ENCODE peak calls at places on chromosomes 1 and 21, in eight cellular contexts. X, U, K, J, F, P, D and H are unnamed samples.

GRCh38 chr1:31723828-31724359 is 20.1 kb upstream of the COL16A1 start:
- DNase-seq in J (peak), K (no peak), X (peak), D (peak), F (peak), P (peak), U (no peak), H (no peak)

GRCh38 chr1:171179323-171180227 is 5.5 kb upstream of the FMO2 start:
- DNase-seq in D (no peak), U (no peak), J (no peak), X (no peak), F (no peak), K (no peak), P (no peak), H (peak)

GRCh38 chr21:32844076-32844475 is 72.5 kb upstream of the PAXBP1 start:
- DNase-seq in U (no peak), P (no peak), K (no peak), D (no peak), F (no peak), X (no peak), J (no peak), H (no peak)

GRCh38 chr1:87329051-87329755 is 523 bp downstream of the LMO4 start:
- DNase-seq in D (peak), F (peak), J (peak), P (peak), X (peak), U (no peak), K (peak), H (no peak)

GRCh38 chr1:9466780-9467755 is 72.2 kb upstream of the SLC25A33 start:
- DNase-seq in F (no peak), U (no peak), P (no peak), J (no peak), K (peak), X (no peak), D (no peak), H (no peak)

GRCh38 chr1:187876775-187877174 is 1048.0 kb downstream of the PLA2G4A start:
- DNase-seq in F (no peak), K (no peak), D (no peak), X (no peak), U (no peak), J (no peak), P (no peak), H (no peak)

GRCh38 chr1:147389532-147390184 is 147.2 kb downstream of the CHD1L start:
- DNase-seq in K (no peak), P (peak), J (peak), D (peak), X (no peak), U (no peak), F (peak), H (no peak)

GRCh38 chr21:37358392-37358791 is 8.2 kb upstream of the DYRK1A start:
- DNase-seq in K (no peak), F (no peak), U (no peak), X (no peak), D (no peak), J (peak), P (no peak), H (no peak)

GRCh38 chr1:52692697-52693096 is 5.5 kb downstream of the COA7 start:
- DNase-seq in U (no peak), P (no peak), D (no peak), F (no peak), X (no peak), J (no peak), K (no peak), H (no peak)

GRCh38 chr1:54167422-54168139 is 14.8 kb upstream of the CDCP2 start:
- DNase-seq in X (no peak), P (peak), F (no peak), J (no peak), K (no peak), U (no peak), D (no peak), H (no peak)

GRCh38 chr1:231693361-231694080 is 66.9 kb downstream of the DISC1 start:
- DNase-seq in X (no peak), K (no peak), J (no peak), U (no peak), D (no peak), P (no peak), F (no peak), H (no peak)

GRCh38 chr1:17017435-17017834 is 5.7 kb upstream of the ATP13A2 start:
- DNase-seq in P (no peak), U (no peak), X (no peak), D (no peak), J (no peak), F (no peak), K (peak), H (no peak)

DNA sequence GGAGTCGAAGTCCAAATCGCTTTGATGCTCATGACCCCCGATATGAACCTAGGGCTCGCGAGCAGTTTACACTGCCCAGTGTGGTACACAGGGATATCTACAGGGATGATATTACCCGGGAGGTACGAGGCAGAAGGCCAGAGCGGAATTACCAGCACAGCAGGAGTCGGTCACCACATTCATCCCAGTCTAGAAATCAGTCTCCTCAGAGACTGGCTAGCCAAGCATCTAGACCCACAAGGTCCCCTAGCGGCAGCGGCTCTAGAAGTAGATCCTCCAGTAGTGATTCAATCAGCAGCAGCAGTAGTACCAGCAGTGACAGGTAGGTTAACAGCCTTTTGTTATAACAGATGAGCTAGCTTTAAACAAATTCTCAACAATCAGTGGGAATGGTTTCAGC is 28.9 kb downstream of the SPEN start:
- DNase-seq in U (no peak), K (no peak), P (no peak), F (peak), D (no peak), J (no peak), X (no peak), H (no peak)
- TF ChIP-seq CTCF in U (no peak), K (no peak), P (peak), F (peak), D (no peak), J (peak), X (peak), H (no peak)

GRCh38 chr1:41496080-41497055 is 11.9 kb upstream of the EDN2 start:
- DNase-seq in P (peak), D (peak), J (peak), F (peak), K (peak), X (peak), U (no peak), H (peak)
- TF ChIP-seq CTCF in P (no peak), D (no peak), J (no peak), F (peak), K (no peak), X (no peak), U (no peak), H (no peak)

DNA sequence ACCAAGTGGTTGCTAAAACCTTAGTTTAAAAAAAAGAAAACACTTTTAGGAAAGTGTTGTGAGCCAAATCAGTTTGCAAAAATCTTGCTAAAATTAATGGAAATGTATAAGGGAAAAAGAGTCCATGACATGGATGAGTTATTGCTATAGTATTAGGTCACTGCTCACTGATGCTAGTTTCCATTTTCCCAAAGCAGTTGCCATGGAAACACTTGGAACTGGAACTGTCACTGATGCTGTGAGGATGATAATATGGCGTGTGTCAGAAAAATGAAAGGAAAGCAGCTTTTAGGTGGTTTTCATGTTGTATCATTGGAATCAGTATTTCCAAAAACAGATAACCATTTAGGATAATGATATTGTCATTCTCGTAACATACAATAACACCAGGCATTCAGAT is 104.4 kb downstream of the PHTF1 start:
- DNase-seq in P (no peak), U (no peak), F (no peak), D (no peak), J (no peak), X (no peak), K (no peak), H (no peak)
- TF ChIP-seq CTCF in P (no peak), U (no peak), F (no peak), D (no peak), J (no peak), X (no peak), K (no peak), H (no peak)

GRCh38 chr1:21383785-21384401 is 56.0 kb upstream of the NBPF3 start:
- DNase-seq in D (no peak), F (peak), J (no peak), X (no peak), K (no peak), U (no peak), P (no peak), H (no peak)
- TF ChIP-seq CTCF in D (no peak), F (peak), J (no peak), X (no peak), K (no peak), U (no peak), P (no peak), H (peak)

GRCh38 chr1:34547043-34547674 is 207.7 kb upstream of the GJB5 start:
- DNase-seq in P (no peak), K (no peak), F (peak), D (peak), X (no peak), U (no peak), J (no peak), H (no peak)
- TF ChIP-seq CTCF in P (no peak), K (no peak), F (no peak), D (no peak), X (peak), U (no peak), J (no peak), H (no peak)

GRCh38 chr1:224434447-224435317 is at the start of gene WDR26:
- DNase-seq in P (peak), K (peak), U (peak), D (peak), J (peak), F (peak), X (peak), H (peak)
- TF ChIP-seq CTCF in P (peak), K (no peak), U (no peak), D (no peak), J (no peak), F (no peak), X (no peak), H (peak)

DNA sequence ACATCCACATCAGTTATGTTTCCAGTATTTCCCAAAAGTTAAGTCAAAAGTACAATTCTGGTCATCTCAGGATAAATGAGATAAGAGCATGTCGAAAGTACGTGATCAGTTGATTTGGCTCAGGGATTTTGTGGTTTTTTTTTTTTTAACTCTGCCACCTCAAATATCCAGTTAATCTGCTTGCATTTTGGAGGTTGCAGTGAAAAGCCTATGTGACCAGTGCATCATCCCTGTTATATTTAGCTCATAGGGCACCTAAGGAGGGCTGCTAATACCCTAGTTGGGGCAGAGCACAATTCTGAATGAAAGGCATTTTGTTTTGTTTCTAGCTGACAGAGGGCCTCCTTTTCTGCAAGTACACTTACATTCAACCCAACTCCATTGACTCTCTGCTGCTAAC is 31.7 kb upstream of the RGS16 start:
- DNase-seq in J (no peak), D (no peak), X (no peak), F (no peak), P (no peak), U (no peak), K (no peak), H (no peak)
- TF ChIP-seq CTCF in J (no peak), D (no peak), X (no peak), F (no peak), P (no peak), U (no peak), K (no peak), H (no peak)

DNA sequence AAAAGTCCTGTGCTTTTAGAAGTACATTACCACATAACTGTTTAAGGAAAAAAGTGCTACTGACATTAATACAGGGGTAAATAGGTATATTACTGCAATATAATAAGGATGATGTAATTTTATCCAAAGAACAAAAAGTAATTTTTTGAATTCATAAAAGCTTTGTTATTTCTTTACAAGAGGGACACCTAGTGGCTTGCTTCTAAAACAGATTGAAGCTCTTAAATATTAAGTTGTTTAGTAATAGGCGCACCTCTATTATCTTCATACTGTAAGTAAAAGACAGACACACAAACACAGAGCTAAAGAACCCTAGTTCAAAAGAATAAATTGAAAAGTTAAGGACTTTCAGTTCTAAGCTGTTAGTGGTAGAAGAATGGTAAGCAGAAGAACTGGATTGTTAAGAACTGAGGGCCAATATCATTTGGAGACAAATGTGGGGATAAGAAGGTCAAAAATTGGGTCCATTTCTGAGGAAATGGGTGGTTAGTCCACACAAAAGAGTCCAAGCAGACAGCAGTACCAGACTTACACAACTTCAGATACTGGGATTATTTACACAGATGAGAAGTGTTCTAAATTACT is 15.4 kb downstream of the ZNHIT6 start:
- DNase-seq in D (no peak), J (peak), P (peak), X (no peak), U (no peak), K (no peak), F (peak), H (no peak)
- TF ChIP-seq CTCF in D (no peak), J (peak), P (peak), X (peak), U (peak), K (no peak), F (peak), H (peak)

DNA sequence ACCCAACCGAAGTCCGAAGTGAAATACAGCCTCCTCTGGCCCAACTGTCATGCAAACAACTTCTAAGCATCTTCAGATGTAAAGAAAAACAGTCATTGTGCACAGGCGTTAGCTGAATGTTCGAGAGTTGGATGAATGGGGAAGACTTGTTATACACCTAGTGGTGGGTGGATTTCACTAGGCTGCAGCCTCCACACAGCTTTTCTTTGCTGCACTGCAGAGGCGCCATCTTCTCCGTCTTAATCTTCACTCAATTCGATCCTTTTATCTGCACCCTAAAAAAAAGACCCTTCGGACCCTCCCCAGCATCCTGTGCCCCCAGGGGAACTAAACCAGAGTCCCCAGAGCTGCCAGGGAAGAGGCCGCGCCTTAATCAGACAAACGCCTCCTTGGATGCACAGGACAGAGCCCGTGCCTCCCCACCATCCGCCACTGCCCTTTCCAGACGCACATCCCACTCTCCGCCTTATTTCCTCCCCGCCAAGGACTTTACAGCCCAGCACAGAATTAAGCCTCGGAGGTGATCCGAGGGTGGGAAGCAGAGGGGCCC is 1.4 kb downstream of the APP start:
- DNase-seq in F (peak), J (peak), K (peak), D (peak), P (peak), X (no peak), U (no peak), H (no peak)
- TF ChIP-seq CTCF in F (peak), J (peak), K (no peak), D (peak), P (peak), X (peak), U (no peak), H (peak)